ENCODE peak calls at places on chromosomes 11 and 22, in four cellular contexts. I is cardiac muscle cell, N is sigmoid colon, W is AG04450. J is an unnamed sample.
A peak's percentile ranks its signal among the peaks of the same experiment; 100 is the strongest.

GRCh38 chr11:79174045-79175008 is 266.5 kb downstream of the TENM4 start:
- DNase-seq in W (no peak), I (no peak), N (no peak), J (no peak)

GRCh38 chr22:41338614-41339212 is 37.4 kb downstream of the ZC3H7B start:
- DNase-seq in N (no peak), W (no peak), I (no peak), J (no peak)

GRCh38 chr11:116740741-116741140 is 32.0 kb downstream of the BUD13 start:
- DNase-seq in I (no peak), N (no peak), W (no peak), J (no peak)

GRCh38 chr11:111983187-111983986 is 41.8 kb upstream of the DLAT start:
- DNase-seq in W (peak; percentile 10), N (no peak), I (peak; percentile 16), J (no peak)

GRCh38 chr22:46915978-46916730 is 153.7 kb downstream of the TBC1D22A start:
- DNase-seq in N (no peak), W (no peak), I (no peak), J (no peak)

GRCh38 chr11:102111787-102112653 is 1.8 kb downstream of the YAP1 start:
- DNase-seq in W (no peak), I (peak; percentile 89), N (peak; percentile 73), J (peak; percentile 76)

GRCh38 chr22:47207846-47208554 is 445.6 kb downstream of the TBC1D22A start:
- DNase-seq in I (no peak), N (peak; percentile 17), W (no peak), J (peak; percentile 43)

GRCh38 chr11:84648413-84648812 is 978.7 kb downstream of the DLG2 start:
- DNase-seq in I (no peak), N (no peak), W (no peak), J (no peak)

GRCh38 chr22:48885271-48885918 is 942.3 kb downstream of the BRD1 start:
- DNase-seq in W (no peak), I (no peak), N (peak; percentile 54), J (peak; percentile 64)

GRCh38 chr11:20518323-20518834 is 81.0 kb upstream of the SLC6A5 start:
- DNase-seq in N (no peak), I (no peak), W (no peak), J (no peak)

GRCh38 chr22:41022470-41023298 is 69.7 kb upstream of the EP300 start:
- DNase-seq in I (peak; percentile 96), W (peak; percentile 56), N (peak; percentile 98), J (peak; percentile 94)

GRCh38 chr11:122391049-122391448 is 264.5 kb upstream of the UBASH3B start:
- DNase-seq in W (no peak), I (no peak), N (no peak), J (no peak)

GRCh38 chr11:129257512-129257911 is 65.4 kb upstream of the ARHGAP32 start:
- DNase-seq in I (no peak), W (no peak), N (no peak), J (no peak)

GRCh38 chr11:72773291-72773690 is 20.6 kb downstream of the STARD10 start:
- DNase-seq in W (peak; percentile 57), N (peak; percentile 88), I (peak; percentile 86), J (no peak)

GRCh38 chr22:16917144-16918003 is 90.6 kb downstream of the GAB4 start:
- DNase-seq in I (peak; percentile 47), W (no peak), N (no peak), J (no peak)

GRCh38 chr11:9625158-9625557 is 38.7 kb upstream of the SWAP70 start:
- DNase-seq in I (no peak), W (no peak), N (no peak), J (no peak)

GRCh38 chr11:113468666-113469345 is 6.4 kb downstream of the DRD2 start:
- DNase-seq in W (no peak), I (peak; percentile 27), N (no peak), J (peak; percentile 16)

DNA sequence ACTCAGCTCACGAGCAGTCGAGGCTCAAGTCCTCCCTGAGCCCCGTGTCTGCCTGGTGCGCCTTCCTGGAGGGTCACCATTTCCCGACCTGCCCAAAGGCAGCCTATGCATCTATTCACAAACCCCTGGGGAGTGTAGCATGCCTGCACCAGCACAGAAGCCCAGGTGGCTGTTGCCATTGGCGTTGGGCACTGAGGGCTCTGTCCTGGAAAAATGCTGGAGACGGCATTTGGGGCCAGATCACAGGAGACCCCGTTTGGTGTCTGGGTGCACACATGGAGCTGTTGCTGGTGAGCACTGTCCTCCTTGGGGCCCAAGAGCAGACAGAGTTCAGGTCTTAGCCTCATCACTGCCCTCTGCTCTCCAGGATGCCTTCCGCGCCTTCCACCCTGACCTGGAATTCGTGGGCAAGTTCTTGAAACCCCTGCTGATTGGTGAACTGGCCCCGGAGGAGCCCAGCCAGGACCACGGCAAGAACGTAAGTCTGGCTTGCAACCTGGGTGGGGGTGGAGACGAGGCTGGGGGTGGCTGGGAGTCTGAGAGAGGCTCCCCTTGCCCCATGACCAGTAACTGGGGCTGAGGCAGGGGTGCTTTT is 9.4 kb downstream of the FADS2 start:
- DNase-seq in W (no peak), I (no peak), N (no peak), J (no peak)
- H3K27ac ChIP-seq in W (no peak overlapping the region), I (no peak overlapping the region), N (no peak overlapping the region), J (no peak overlapping the region)

GRCh38 chr11:74641905-74642304 is 49.5 kb downstream of the POLD3 start:
- DNase-seq in I (peak; percentile 16), W (no peak), N (no peak), J (no peak)
- H3K27ac ChIP-seq in I (no peak overlapping the region), W (no peak overlapping the region), N (peak overlapping the region; percentile 81), J (no peak overlapping the region)

GRCh38 chr22:28005513-28005912 is 86.5 kb upstream of the PITPNB start:
- DNase-seq in I (no peak), W (no peak), N (no peak), J (no peak)
- H3K27ac ChIP-seq in I (peak overlapping the region; percentile 83), W (no peak overlapping the region), N (no peak overlapping the region), J (no peak overlapping the region)

GRCh38 chr22:44543781-44544181 is 45.7 kb upstream of the RTL6 start:
- DNase-seq in N (peak; percentile 43), W (no peak), I (peak; percentile 39), J (no peak)
- H3K27ac ChIP-seq in N (no peak overlapping the region), W (no peak overlapping the region), I (no peak overlapping the region), J (no peak overlapping the region)

GRCh38 chr11:65378208-65378927 is 4.1 kb downstream of the SLC25A45 start:
- DNase-seq in W (no peak), I (no peak), N (no peak), J (no peak)

GRCh38 chr11:65378928-65379638 is 3.4 kb downstream of the SLC25A45 start:
- DNase-seq in I (no peak), N (no peak), W (no peak), J (no peak)

GRCh38 chr11:65377036-65377435 is 5.4 kb downstream of the SLC25A45 start:
- DNase-seq in N (no peak), W (no peak), I (no peak), J (no peak)

GRCh38 chr11:65376138-65376713 is 6.2 kb downstream of the SLC25A45 start:
- DNase-seq in N (no peak), I (no peak), W (no peak), J (no peak)

GRCh38 chr11:65377777-65378176 is 4.7 kb downstream of the SLC25A45 start:
- DNase-seq in I (no peak), N (no peak), W (no peak), J (no peak)
- H3K27ac ChIP-seq in I (no peak overlapping the region), N (no peak overlapping the region), W (no peak overlapping the region), J (no peak overlapping the region)

GRCh38 chr22:39498368-39498767 is 3.7 kb upstream of the MIEF1 start:
- DNase-seq in N (no peak), I (peak; percentile 19), W (no peak), J (no peak)
- H3K27ac ChIP-seq in N (no peak overlapping the region), I (peak overlapping the region; percentile 4), W (no peak overlapping the region), J (no peak overlapping the region)

J was measured in coronary artery.